ENCODE peak calls at places on chromosomes 11 and 22, in nine cellular contexts. M is ovary, O is mammary epithelial cell, P is sigmoid colon, S is ascending aorta, T is uterus, L is fibroblast of lung, R is lung, F is psoas muscle. V is an unnamed sample. For H3K4me1, the result is how much of the 10 kb centered on the place peaks cover.

GRCh38 chr11:86916330-86916729 is 38.9 kb downstream of the FZD4 start:
- DNase-seq in L (peak), P (no peak), F (no peak), S (no peak), M (peak), R (no peak), O (peak), T (no peak), V (no peak)

GRCh38 chr22:30038219-30038618 is 42.0 kb upstream of the HORMAD2 start:
- DNase-seq in S (no peak), F (no peak), L (peak), R (no peak), O (peak), M (no peak), P (no peak), T (peak), V (no peak)

GRCh38 chr22:23696326-23696851 is 5.6 kb downstream of the RGL4 start:
- DNase-seq in F (peak), S (no peak), O (no peak), M (no peak), R (no peak), T (no peak), L (peak), P (no peak), V (no peak)

GRCh38 chr11:3014314-3014938 is 22.3 kb upstream of the NAP1L4 start:
- DNase-seq in M (no peak), P (no peak), T (no peak), F (no peak), L (no peak), O (no peak), S (no peak), R (no peak), V (no peak)

GRCh38 chr11:78261869-78262637 is 73.3 kb downstream of the USP35 start:
- DNase-seq in M (no peak), O (no peak), L (no peak), R (no peak), P (no peak), F (no peak), S (no peak), T (no peak), V (no peak)

GRCh38 chr22:22901578-22902218 is 14.1 kb downstream of the IGLL5 start:
- DNase-seq in F (peak), R (no peak), P (no peak), S (no peak), O (no peak), T (no peak), L (no peak), M (no peak), V (no peak)

GRCh38 chr22:34973016-34973415 is 92.9 kb upstream of the ISX start:
- DNase-seq in P (no peak), F (no peak), R (no peak), L (peak), O (no peak), M (no peak), T (no peak), S (no peak), V (peak)

GRCh38 chr11:134916421-134916820 is 504.4 kb upstream of the B3GAT1 start:
- DNase-seq in F (no peak), R (no peak), L (no peak), S (no peak), T (no peak), O (no peak), M (no peak), P (no peak), V (no peak)

GRCh38 chr11:71240865-71241691 is 11.3 kb downstream of the SHANK2 start:
- DNase-seq in F (peak), T (no peak), M (no peak), O (peak), P (peak), S (no peak), R (no peak), L (peak), V (peak)

GRCh38 chr11:67248653-67249052 is 17.6 kb upstream of the GRK2 start:
- DNase-seq in T (no peak), O (peak), F (peak), P (no peak), M (no peak), L (peak), S (no peak), R (peak), V (no peak)

GRCh38 chr11:1829039-1829820 is 5.6 kb upstream of the SYT8 start:
- DNase-seq in M (no peak), R (no peak), L (peak), O (peak), F (no peak), T (no peak), S (no peak), P (no peak), V (no peak)

GRCh38 chr11:128524172-128524571 is 63.2 kb downstream of the ETS1 start:
- DNase-seq in S (no peak), T (no peak), M (no peak), O (no peak), L (no peak), F (no peak), P (no peak), R (no peak), V (no peak)

GRCh38 chr22:49291169-49291568 is 536.5 kb downstream of the BRD1 start:
- DNase-seq in S (no peak), O (no peak), F (no peak), M (no peak), T (no peak), L (no peak), R (no peak), P (no peak), V (peak)

GRCh38 chr22:19111584-19111983 is 10.6 kb downstream of the DGCR2 start:
- DNase-seq in T (no peak), O (no peak), M (no peak), L (no peak), R (no peak), P (no peak), F (no peak), S (no peak), V (no peak)

GRCh38 chr11:123475478-123475877 is 45.4 kb downstream of the GRAMD1B start:
- DNase-seq in F (no peak), T (no peak), O (no peak), S (no peak), R (no peak), M (no peak), P (peak), L (peak), V (peak)

GRCh38 chr11:10663365-10663764 is 30.2 kb downstream of the IRAG1 start:
- DNase-seq in O (no peak), P (no peak), S (no peak), M (no peak), F (no peak), L (no peak), T (no peak), R (no peak), V (no peak)

GRCh38 chr11:10664005-10664404 is 29.6 kb downstream of the IRAG1 start:
- DNase-seq in L (no peak), F (peak), M (no peak), P (no peak), S (no peak), O (no peak), T (no peak), R (no peak), V (no peak)

GRCh38 chr11:10666976-10667892 is 26.3 kb downstream of the IRAG1 start:
- DNase-seq in R (no peak), M (no peak), F (no peak), P (no peak), O (no peak), S (no peak), L (peak), T (no peak), V (no peak)

GRCh38 chr11:10666556-10666955 is 27.0 kb downstream of the IRAG1 start:
- DNase-seq in M (no peak), O (peak), F (no peak), P (no peak), L (peak), S (no peak), R (no peak), T (no peak), V (no peak)

GRCh38 chr11:10664511-10664910 is 29.0 kb downstream of the IRAG1 start:
- DNase-seq in R (no peak), P (no peak), L (no peak), F (no peak), O (no peak), T (no peak), S (no peak), M (no peak), V (no peak)
- H3K4me1 ChIP-seq in R (under half), P (half or more), L (under half), F (under half), O (under half), T (under half), S (under half), M (under half), V (under half)

DNA sequence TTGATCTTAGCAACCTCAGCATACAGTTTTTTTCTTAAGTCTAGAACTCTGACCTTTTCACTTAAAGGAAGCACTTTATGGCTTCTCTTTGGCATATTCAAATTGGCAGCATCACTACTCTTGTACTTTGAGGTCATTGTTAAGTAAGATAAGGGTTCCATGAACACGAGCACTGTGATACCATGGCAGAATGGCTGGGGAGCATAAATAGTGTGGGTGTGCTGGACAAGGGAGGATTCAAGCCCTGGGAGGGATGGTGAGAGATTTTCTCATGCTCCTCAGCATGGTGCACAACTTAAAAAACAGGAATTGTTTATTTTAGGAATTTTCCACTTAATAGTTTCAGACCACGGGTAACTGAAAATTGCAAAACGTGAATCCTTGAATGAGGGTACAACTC is 111.4 kb downstream of the ATXN10 start:
- DNase-seq in M (no peak), P (no peak), S (no peak), F (no peak), R (no peak), O (no peak), L (no peak), T (no peak), V (no peak)
- H3K27ac ChIP-seq in M (no peak), P (no peak), S (no peak), F (peak), R (no peak), O (no peak), L (no peak), T (no peak), V (no peak)

GRCh38 chr11:36417154-36417553 is 92.9 kb downstream of the TRAF6 start:
- DNase-seq in P (no peak), O (no peak), S (no peak), F (no peak), L (no peak), R (no peak), M (no peak), T (no peak), V (no peak)

GRCh38 chr11:36411202-36411640 is 98.9 kb downstream of the TRAF6 start:
- DNase-seq in M (no peak), R (peak), O (no peak), P (no peak), L (no peak), T (no peak), S (peak), F (no peak), V (no peak)

GRCh38 chr11:36409152-36409713 is 100.8 kb downstream of the TRAF6 start:
- DNase-seq in F (no peak), M (no peak), S (no peak), L (peak), T (no peak), O (no peak), R (no peak), P (no peak), V (peak)

GRCh38 chr11:36408476-36409136 is 101.5 kb downstream of the TRAF6 start:
- DNase-seq in F (no peak), O (no peak), T (no peak), L (no peak), S (no peak), P (no peak), R (no peak), M (no peak), V (no peak)

DNA sequence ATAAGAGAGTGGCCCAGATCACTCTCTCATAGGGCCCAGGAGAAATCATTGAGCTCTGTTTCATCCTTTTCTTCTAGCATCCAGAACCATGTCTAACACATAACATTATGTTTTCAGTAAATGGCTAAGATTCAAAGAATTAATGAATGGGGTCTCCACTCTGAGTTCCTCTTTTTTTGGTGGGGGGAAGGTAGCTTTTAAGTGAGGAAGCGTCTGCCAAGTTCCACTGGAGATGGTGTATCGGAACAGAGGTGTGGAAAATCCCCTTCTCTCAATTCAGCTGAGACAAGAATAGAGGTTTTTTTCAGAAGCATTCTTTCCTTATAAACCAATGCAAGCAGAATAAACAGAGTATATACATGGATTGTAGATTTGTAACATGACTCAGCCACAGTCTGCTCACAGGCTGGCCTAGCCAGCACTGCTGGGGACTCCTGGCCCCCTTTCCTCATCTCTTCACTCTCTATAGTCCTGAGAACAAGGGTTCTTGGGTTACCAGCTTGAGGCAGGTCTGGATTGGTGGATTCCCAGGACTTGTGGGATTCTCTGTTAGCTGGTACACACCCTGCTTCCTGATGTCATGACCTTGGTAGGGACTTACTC is 97.2 kb downstream of the TRAF6 start:
- DNase-seq in S (no peak), P (no peak), O (no peak), L (peak), R (no peak), M (no peak), T (no peak), F (no peak), V (peak)
- H3K4me1 ChIP-seq in S (under half), P (under half), O (under half), L (under half), R (under half), M (under half), T (under half), F (under half), V (under half)

DNA sequence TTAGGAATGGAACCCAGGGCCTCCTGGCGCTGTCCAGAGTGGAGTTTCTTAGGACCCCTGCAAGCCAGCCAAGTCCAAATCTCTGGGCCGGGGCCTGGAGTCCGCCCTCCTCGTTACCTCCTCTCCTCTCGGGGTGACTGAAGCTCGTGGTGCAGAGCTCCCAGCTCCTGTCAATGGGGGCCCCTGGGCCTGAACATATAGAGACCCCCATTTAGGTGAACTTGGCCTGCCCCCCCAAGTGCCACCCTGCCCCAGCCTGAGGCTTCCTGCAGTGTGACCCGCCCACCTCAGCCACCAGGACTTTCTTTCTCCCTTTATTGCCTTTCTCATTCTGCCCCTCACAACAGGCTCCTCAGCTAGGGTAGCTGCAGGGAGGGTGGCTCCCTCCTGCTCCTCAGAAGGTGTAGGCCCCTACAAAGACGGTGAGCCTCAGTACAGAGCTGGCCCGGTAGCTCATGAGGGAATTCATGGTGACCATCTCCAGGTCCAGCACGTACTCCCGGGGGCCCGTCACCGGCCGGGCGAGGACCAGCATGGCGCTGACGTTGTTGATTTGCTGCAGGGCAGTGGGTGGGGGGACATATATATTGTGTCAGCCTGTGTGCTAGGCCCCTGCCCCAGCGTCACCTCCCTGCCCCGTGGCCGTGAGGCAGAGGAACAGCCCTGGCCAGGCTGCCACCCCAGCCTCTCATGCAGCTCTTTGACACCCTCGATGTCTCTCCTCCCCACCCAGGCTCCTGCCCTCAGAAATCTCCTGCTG is 5.9 kb downstream of the EFEMP2 start:
- DNase-seq in P (peak), T (peak), M (peak), S (no peak), L (no peak), O (no peak), F (peak), R (no peak), V (no peak)
- H3K27ac ChIP-seq in P (no peak), T (no peak), M (no peak), S (no peak), L (no peak), O (no peak), F (no peak), R (no peak), V (no peak)

GRCh38 chr11:96221244-96222070 is 121.5 kb downstream of the MAML2 start:
- DNase-seq in T (no peak), O (no peak), F (no peak), R (no peak), L (no peak), P (no peak), M (no peak), S (no peak), V (no peak)

GRCh38 chr11:96222102-96222501 is 120.9 kb downstream of the MAML2 start:
- DNase-seq in R (no peak), T (no peak), P (no peak), M (no peak), O (no peak), F (no peak), L (no peak), S (no peak), V (no peak)

GRCh38 chr11:96218901-96219300 is 124.1 kb downstream of the MAML2 start:
- DNase-seq in S (no peak), M (no peak), F (no peak), P (no peak), T (no peak), O (no peak), L (no peak), R (no peak), V (no peak)

GRCh38 chr11:96218013-96218412 is 125.0 kb downstream of the MAML2 start:
- DNase-seq in T (no peak), P (no peak), R (no peak), L (no peak), O (no peak), S (no peak), F (no peak), M (no peak), V (no peak)

GRCh38 chr11:96219981-96220623 is 122.9 kb downstream of the MAML2 start:
- DNase-seq in F (no peak), S (no peak), R (no peak), T (no peak), O (no peak), M (no peak), L (no peak), P (no peak), V (no peak)
- H3K4me1 ChIP-seq in F (under half), S (under half), R (under half), T (under half), O (under half), M (under half), L (under half), P (under half), V (under half)

DNA sequence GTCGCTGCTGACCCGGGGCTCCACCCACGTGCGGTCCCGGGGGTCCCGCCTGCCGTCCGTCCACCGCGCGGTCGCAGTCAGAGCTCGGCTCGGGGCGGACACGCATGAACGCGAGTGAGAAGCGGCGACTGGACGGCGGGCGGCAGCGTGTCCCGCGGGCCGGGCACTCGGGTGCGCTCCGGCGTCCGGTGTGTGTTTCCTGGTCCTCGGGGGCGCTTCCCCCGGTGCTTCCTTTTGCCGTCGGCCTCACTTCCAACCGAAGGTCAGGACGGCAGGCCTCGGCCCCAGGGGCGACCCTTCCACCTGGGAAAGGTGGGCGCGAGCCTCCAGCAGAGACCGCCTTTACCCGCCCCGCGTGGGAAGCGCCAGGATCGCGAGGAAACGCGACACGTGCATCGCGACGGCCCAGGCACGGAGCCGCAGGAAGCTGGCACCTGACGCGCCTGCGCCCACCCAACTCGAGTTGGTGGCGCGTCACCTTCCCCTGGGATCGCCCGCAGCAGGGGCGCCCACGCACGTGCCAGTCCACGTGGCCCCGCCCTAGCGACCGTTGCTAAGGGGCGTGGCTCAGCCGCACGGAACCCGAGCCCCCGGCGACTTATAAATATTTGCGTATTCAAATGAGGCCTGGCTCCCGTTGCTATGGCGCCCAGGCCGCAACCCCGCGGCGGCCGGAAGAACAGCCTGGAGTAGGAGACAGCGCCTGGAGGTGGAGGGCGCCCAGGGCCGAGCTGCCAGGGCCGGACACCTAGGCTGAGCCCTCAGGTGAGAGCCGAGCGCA is at the start of gene LRRC56:
- DNase-seq in P (peak), S (peak), L (peak), T (peak), O (peak), R (peak), M (peak), F (peak), V (peak)
- H3K27ac ChIP-seq in P (no peak), S (peak), L (peak), T (no peak), O (peak), R (peak), M (peak), F (peak), V (no peak)

DNA sequence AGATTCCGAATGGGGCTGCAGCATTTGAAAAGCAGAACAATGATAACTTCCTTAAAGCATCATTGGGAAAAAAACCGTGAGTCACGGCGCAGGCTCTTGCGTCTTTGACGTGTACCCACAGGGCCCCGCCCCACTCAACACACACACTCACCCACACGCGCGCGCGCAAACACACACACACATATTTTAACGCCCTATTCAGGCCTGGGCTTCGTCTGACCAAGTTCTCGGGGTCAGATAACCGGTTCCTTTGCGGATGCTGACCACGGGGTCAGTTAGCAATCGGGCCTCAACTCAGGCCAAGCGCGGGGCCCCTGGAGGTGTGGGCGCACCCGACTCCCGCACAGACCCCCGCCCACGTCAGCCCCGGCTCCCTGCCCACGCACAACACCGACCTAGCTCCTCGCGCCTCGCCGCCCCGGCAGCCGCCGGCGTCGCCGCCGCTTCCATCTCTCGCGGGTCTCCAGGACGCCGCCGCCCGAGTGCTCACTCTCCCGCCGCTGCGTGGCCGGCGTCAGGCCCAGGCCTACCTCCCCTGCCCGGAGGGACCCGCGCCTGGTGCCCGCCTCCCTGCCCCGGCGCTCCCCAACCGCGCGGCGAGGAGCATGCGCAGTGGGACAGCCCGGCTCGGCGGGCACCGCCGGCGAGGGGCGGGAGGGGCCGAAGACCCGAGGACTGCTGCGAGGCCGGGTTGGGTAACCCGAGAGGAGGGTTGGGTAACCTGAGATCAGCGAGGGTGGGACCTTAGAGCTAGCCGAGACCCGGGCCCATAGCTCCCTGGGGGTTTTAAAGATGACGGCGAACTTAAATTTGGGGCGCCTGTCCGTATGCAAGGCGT is at the start of gene SLC36A4:
- DNase-seq in F (peak), T (peak), P (peak), O (peak), R (peak), S (peak), L (peak), M (peak), V (peak)
- H3K4me1 ChIP-seq in F (under half), T (under half), P (under half), O (under half), R (under half), S (under half), L (under half), M (under half), V (under half)

V was measured in endodermal cell.